ENCODE peak calls at places on chromosomes 13 and 19, in four cellular contexts. B, O, X and U are unnamed samples. For H3K4me1, the result is how much of the 10 kb centered on the place peaks cover.

GRCh38 chr13:114124921-114125320 is 7.5 kb downstream of the RASA3 start:
- DNase-seq in X (no peak), O (peak), B (no peak), U (peak)

GRCh38 chr13:40472427-40473220 is 193.8 kb downstream of the FOXO1 start:
- DNase-seq in O (no peak), B (no peak), X (no peak), U (no peak)

GRCh38 chr13:73242515-73243015 is 183.8 kb downstream of the KLF5 start:
- DNase-seq in X (no peak), B (no peak), O (no peak), U (no peak)

GRCh38 chr13:46077260-46077659 is 24.7 kb upstream of the ZC3H13 start:
- DNase-seq in B (no peak), X (no peak), O (no peak), U (no peak)

GRCh38 chr13:110559429-110559943 is 2.0 kb downstream of the RAB20 start:
- DNase-seq in O (no peak), X (no peak), B (peak), U (no peak)

GRCh38 chr19:7618771-7619510 is 10.4 kb downstream of the XAB2 start:
- DNase-seq in B (peak), O (no peak), X (no peak), U (no peak)

GRCh38 chr13:78701383-78701782 is 42.4 kb upstream of the OBI1 start:
- DNase-seq in B (no peak), X (no peak), O (no peak), U (no peak)

GRCh38 chr13:98922306-98922705 is 55.6 kb downstream of the DOCK9 start:
- DNase-seq in B (no peak), X (no peak), O (no peak), U (no peak)

GRCh38 chr13:43303040-43303729 is 279.8 kb downstream of the DNAJC15 start:
- DNase-seq in B (no peak), O (peak), X (peak), U (no peak)

GRCh38 chr19:29708553-29709439 is 6.3 kb downstream of the C19orf12 start:
- DNase-seq in O (no peak), B (no peak), X (peak), U (no peak)

GRCh38 chr13:39765801-39766463 is 110.5 kb downstream of the COG6 start:
- DNase-seq in B (no peak), O (peak), X (peak), U (peak)

GRCh38 chr13:49110122-49110831 is 109.9 kb upstream of the MLNR start:
- DNase-seq in O (peak), X (peak), B (peak), U (peak)

GRCh38 chr19:55467236-55468053 is 2.9 kb upstream of the C19orf85 start:
- DNase-seq in B (no peak), X (peak), O (peak), U (peak)

GRCh38 chr13:103255587-103256301 is 189.5 kb upstream of the SLC10A2 start:
- DNase-seq in X (no peak), B (no peak), O (no peak), U (no peak)

GRCh38 chr19:29667941-29668340 is 2.7 kb downstream of the PLEKHF1 start:
- DNase-seq in X (no peak), B (peak), O (peak), U (peak)

GRCh38 chr19:5155586-5156210 is 184.9 kb downstream of the PTPRS start:
- DNase-seq in B (no peak), O (no peak), X (no peak), U (no peak)

GRCh38 chr19:10043286-10043927 is 30.1 kb downstream of the RDH8 start:
- DNase-seq in B (no peak), O (peak), X (no peak), U (no peak)

GRCh38 chr19:13794388-13794751 is 873 bp upstream of the ZSWIM4 start:
- DNase-seq in X (peak), B (peak), O (no peak), U (no peak)

DNA sequence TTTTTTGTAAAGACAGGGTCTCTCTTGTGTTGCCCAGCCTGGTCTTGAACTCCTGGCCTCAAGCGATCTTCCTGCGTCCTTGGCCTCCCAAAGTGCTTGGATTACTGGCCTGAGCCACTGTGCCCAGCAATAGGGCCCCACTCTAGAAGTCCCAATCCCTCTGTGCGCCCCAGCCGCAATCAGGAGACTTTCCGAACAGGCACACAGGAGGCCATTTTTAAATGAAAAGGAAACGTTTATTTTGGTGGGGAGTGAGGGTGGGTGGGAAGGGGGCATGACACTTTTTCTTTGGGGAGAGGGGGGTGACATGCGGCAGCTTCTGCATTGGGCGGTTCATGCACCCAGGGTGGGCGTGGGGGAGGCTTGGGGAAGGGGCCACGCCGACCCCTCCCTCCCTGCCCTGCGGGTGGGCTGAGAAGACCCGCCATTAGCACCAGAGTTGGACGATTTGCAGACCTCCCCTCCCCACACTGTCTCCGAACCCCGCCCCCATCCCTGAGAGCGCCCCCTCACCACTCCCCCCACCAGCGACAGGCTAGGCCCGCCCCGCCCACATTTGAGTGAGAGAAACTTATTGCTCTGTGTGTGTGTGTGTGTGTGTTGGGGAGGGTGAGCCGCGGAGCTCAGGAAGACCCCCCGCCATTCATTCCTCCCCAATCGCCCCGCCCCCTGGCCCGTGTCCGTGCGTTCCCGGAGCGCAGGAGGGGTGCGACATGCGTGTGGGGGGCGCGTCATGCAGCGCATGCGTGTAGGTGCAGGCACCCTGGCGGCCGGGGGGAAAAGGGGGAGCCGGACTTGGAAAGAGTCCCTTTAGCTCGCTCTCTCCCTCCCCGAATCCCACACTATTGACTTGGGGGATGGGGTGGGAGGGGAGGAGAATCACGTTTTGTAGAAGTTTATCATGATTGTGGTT is 17.2 kb downstream of the KCNC3 start:
- DNase-seq in X (no peak), O (no peak), B (no peak), U (no peak)
- H3K4me3 ChIP-seq in X (no peak), O (no peak), B (no peak), U (no peak)

DNA sequence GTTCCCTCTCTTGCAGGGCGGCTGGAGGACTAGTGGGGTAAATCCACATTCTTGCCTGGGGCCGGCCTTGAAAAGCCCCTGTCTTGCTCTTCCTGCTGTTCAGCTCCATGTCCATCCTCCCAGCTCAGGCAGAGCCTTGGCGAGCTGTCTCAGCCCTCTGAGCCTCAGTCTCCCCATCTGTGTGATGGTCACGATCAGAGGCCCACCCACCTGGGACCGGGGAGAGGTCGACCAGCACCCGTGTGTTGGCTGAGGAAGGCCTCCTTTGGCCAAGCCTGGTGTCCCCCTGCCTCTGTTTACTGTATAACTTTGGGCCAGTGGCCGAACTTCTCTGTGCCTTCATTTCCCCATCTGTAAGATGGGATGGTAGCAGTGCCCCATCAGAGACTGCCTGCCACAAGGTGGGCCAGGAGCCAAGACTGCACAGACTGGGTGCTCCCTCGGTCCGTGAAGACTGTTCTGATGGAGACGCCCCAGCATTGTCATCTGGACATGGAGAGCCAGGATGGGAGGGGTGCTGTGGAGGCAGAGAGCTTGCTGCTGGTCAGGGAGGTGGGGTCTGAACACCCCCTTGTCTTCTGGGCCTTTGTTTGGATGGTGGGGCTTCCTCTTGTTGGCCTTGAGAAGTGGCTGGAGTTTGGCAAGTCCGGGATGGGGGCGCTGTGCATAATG is 18.5 kb downstream of the KLHL26 start:
- DNase-seq in X (no peak), O (no peak), B (no peak), U (no peak)
- H3K4me1 ChIP-seq in X (under half), O (under half), B (under half), U (under half)

GRCh38 chr13:25136872-25137623 is 35.0 kb downstream of the AMER2 start:
- DNase-seq in X (no peak), B (no peak), O (no peak), U (no peak)
- H3K27ac ChIP-seq in X (no peak), B (no peak), O (no peak), U (no peak)

DNA sequence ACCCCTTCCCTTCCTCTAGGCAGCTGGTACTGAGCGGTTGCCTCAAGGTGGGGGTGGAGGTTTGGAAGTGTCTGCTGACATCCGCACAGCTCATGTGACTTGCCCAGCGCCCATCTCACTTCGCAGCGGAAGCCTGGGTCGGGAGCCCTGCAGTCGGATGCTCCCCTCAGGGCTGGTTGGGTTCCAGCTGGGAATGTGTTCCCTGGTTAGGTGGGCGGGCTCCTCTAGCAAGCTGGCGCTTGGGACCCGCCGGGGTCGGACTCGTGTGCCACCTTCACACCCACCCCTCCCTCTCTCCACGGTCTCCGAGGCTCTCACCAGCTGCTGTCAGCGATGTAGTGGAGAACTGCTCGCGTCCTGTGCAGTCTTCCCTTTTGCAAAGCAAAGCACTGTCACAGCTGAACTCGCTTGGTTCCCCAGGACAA is 10.2 kb downstream of the PPP1R37 start:
- DNase-seq in X (no peak), B (no peak), O (peak), U (no peak)
- H3K4me3 ChIP-seq in X (no peak), B (peak), O (no peak), U (peak)

DNA sequence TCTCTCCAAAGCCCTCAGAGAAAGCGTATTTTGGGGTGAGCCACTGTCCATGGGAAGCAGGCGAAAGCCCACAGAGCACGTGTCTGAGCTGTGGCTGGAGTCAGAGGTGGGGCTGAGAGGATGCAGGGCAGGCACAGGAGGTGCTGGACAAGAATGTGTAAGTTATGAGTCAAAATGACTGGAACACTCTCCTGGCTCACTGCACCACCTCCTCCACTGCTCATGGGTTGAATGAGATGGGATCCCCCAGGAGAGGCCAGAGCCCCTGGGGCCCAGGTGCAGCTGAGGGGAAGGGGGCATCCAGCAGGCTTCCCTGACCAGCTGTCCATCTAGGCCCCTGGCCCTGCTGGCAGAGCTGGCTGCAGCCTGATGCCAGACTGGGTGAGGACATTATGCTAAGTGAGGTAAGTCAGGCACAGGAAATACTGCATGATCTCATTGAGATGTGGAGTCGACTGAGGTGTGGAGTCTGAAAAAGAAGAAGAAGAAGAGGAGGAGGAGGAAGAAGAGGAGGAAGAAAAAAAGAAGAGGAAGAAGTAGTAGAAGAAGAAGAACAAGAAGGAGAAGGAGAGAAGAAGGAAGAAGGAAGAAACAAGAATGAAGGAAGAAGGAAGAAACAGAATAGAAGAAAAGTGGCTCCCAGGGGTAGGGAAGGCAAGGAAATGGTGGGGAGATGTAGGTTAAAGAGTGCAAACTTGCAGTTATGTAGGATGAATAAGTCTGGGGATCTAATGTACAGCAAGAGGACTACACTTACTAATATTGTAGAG is 747.4 kb downstream of the UQCRFS1 start:
- DNase-seq in B (no peak), O (no peak), X (no peak), U (no peak)
- H3K4me1 ChIP-seq in B (under half), O (half or more), X (under half), U (under half)

GRCh38 chr19:42271045-42271419 is 2.0 kb downstream of the CIC start:
- DNase-seq in X (no peak), B (no peak), O (no peak), U (no peak)

GRCh38 chr19:42270346-42271044 is 1.4 kb downstream of the CIC start:
- DNase-seq in O (peak), X (peak), B (no peak), U (peak)

GRCh38 chr19:42268704-42269517 is at the start of gene CIC:
- DNase-seq in X (peak), B (peak), O (peak), U (peak)

GRCh38 chr19:42268142-42268703 is 829 bp upstream of the CIC start:
- DNase-seq in X (peak), B (peak), O (peak), U (peak)

DNA sequence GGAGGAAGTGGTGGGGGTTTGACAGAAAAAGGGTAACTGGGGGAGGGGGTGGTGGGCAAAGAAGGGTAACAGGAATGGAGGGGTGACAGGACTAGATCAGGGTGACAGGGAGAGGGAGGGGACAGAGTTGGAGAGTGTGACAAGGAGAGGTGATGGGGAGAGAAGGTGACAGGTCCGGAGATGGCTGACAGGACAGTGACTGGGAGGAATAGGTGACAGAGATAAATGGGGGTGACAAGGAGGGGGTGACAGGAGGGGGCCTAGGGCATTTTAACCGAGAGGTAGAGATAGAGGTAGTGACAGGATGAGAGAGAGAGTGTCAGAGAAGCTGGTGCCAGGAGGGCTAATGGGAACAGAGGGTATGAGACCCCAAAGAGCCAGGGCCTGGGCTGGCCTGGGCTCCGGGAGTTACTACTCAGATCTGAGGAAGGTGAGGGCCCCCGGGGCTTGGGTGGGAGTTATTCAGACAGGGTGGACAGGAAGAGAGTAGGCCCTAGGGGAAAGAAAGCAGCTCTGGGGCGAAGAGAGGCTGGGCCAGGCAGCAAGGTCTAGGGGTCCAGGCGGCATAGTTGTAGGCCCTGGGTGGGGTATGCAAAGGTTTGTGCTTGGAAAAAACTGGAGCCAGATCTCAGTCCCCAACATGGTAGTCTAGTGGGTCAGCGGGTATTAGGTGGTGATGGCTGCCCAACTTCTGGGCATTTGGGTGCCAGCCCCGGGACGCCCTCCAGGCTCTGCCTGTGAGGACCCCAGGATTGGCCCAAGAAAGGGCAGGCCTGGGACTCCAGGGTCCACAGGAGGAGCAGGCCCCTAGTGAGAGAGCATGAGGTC is 680 bp downstream of the CIC start:
- DNase-seq in X (peak), O (no peak), B (no peak), U (no peak)
- H3K27ac ChIP-seq in X (peak), O (peak), B (peak), U (peak)